ENCODE peak calls at places on chromosomes 4 and X, in six cellular contexts. One of them, this sample, is unnamed.

GRCh38 chr4:8783736-8784135 is 87.9 kb downstream of the HMX1 start:
- DNase-seq in prostate gland: no peak
- DNase-seq in left lung: no peak
- DNase-seq in right cardiac atrium: no peak
- DNase-seq in activated naive CD8-positive, alpha-beta T cell treated with anti-CD3 and anti-CD28 coated beads, Interleukin-2, amount 50 U/mL, for 24 hours: no peak
- DNase-seq in upper lobe of right lung: no peak
- DNase-seq in this sample: no peak

GRCh38 chrX:9759340-9759739 is 6.3 kb downstream of the GPR143 start:
- DNase-seq in left lung: no peak
- DNase-seq in activated naive CD8-positive, alpha-beta T cell treated with anti-CD3 and anti-CD28 coated beads, Interleukin-2, amount 50 U/mL, for 24 hours: no peak
- DNase-seq in upper lobe of right lung: no peak
- DNase-seq in prostate gland: no peak
- DNase-seq in right cardiac atrium: no peak
- DNase-seq in this sample: no peak

GRCh38 chrX:16123222-16123786 is at the start of gene GRPR:
- DNase-seq in upper lobe of right lung: peak
- DNase-seq in left lung: peak
- DNase-seq in prostate gland: peak
- DNase-seq in activated naive CD8-positive, alpha-beta T cell treated with anti-CD3 and anti-CD28 coated beads, Interleukin-2, amount 50 U/mL, for 24 hours: peak
- DNase-seq in right cardiac atrium: peak
- DNase-seq in this sample: peak

GRCh38 chrX:24242649-24243556 is 71.0 kb downstream of the SUPT20HL2 start:
- DNase-seq in activated naive CD8-positive, alpha-beta T cell treated with anti-CD3 and anti-CD28 coated beads, Interleukin-2, amount 50 U/mL, for 24 hours: no peak
- DNase-seq in right cardiac atrium: peak
- DNase-seq in prostate gland: peak
- DNase-seq in upper lobe of right lung: no peak
- DNase-seq in left lung: no peak
- DNase-seq in this sample: no peak

GRCh38 chr4:30863031-30863430 is 142.9 kb downstream of the PCDH7 start:
- DNase-seq in upper lobe of right lung: no peak
- DNase-seq in left lung: no peak
- DNase-seq in activated naive CD8-positive, alpha-beta T cell treated with anti-CD3 and anti-CD28 coated beads, Interleukin-2, amount 50 U/mL, for 24 hours: no peak
- DNase-seq in prostate gland: no peak
- DNase-seq in right cardiac atrium: no peak
- DNase-seq in this sample: no peak

GRCh38 chr4:8282742-8283141 is 13.2 kb downstream of the HTRA3 start:
- DNase-seq in activated naive CD8-positive, alpha-beta T cell treated with anti-CD3 and anti-CD28 coated beads, Interleukin-2, amount 50 U/mL, for 24 hours: no peak
- DNase-seq in left lung: peak
- DNase-seq in right cardiac atrium: peak
- DNase-seq in upper lobe of right lung: no peak
- DNase-seq in prostate gland: no peak
- DNase-seq in this sample: no peak

GRCh38 chrX:133258481-133258880 is 40.3 kb upstream of the TFDP3 start:
- DNase-seq in upper lobe of right lung: no peak
- DNase-seq in prostate gland: no peak
- DNase-seq in left lung: no peak
- DNase-seq in right cardiac atrium: no peak
- DNase-seq in activated naive CD8-positive, alpha-beta T cell treated with anti-CD3 and anti-CD28 coated beads, Interleukin-2, amount 50 U/mL, for 24 hours: no peak
- DNase-seq in this sample: no peak

GRCh38 chr4:3311489-3312171 is 18.8 kb downstream of the RGS12 start:
- DNase-seq in right cardiac atrium: peak
- DNase-seq in left lung: no peak
- DNase-seq in activated naive CD8-positive, alpha-beta T cell treated with anti-CD3 and anti-CD28 coated beads, Interleukin-2, amount 50 U/mL, for 24 hours: no peak
- DNase-seq in prostate gland: no peak
- DNase-seq in upper lobe of right lung: peak
- DNase-seq in this sample: no peak

GRCh38 chr4:168848977-168849687 is 160.9 kb downstream of the CBR4 start:
- DNase-seq in activated naive CD8-positive, alpha-beta T cell treated with anti-CD3 and anti-CD28 coated beads, Interleukin-2, amount 50 U/mL, for 24 hours: no peak
- DNase-seq in upper lobe of right lung: no peak
- DNase-seq in left lung: no peak
- DNase-seq in right cardiac atrium: no peak
- DNase-seq in prostate gland: no peak
- DNase-seq in this sample: no peak

This sample was measured in HuH-7.